ENCODE peak calls at places on chromosomes 7 and 10, in nine cellular contexts. O is CD8-positive, alpha-beta T cell; U is left lung; Q is left cardiac atrium; Y is activated CD4-positive, alpha-beta T cell treated with anti-CD3 and anti-CD28 coated beads, Interleukin-2, amount 50 U/mL, for 48 hours; S is AG10803; V is NCI-H526 treated with DMSO at 0.1 percent for 48 hours; M is retina; I is effector memory CD4-positive, alpha-beta T cell. Z is an unnamed sample.
A peak's percentile ranks its signal among the peaks of the same experiment; 100 is the strongest.

GRCh38 chr7:34104120-34104519 is 198.8 kb downstream of the BMPER start:
- DNase-seq in Y (no peak), U (no peak), S (no peak), V (no peak), I (no peak), Q (no peak), O (no peak), M (peak; percentile 20), Z (no peak)

GRCh38 chr7:142898377-142899235 is 13.1 kb upstream of the TRPV6 start:
- DNase-seq in Q (no peak), O (no peak), U (peak; percentile 48), M (no peak), Y (no peak), S (no peak), V (no peak), I (no peak), Z (no peak)

GRCh38 chr7:69260023-69260422 is 338.3 kb upstream of the AUTS2 start:
- DNase-seq in M (no peak), O (no peak), Q (no peak), Y (no peak), I (no peak), V (no peak), S (no peak), U (no peak), Z (no peak)

GRCh38 chr10:13629116-13629515 is 42.4 kb downstream of the PRPF18 start:
- DNase-seq in V (no peak), S (peak; percentile 22), I (no peak), O (no peak), Y (no peak), M (no peak), Q (no peak), U (no peak), Z (no peak)

GRCh38 chr10:88157981-88158465 is 294.6 kb downstream of the PTEN start:
- DNase-seq in V (no peak), O (no peak), Y (no peak), Q (no peak), I (no peak), M (no peak), U (no peak), S (peak; percentile 87), Z (no peak)

GRCh38 chr10:8923096-8923495 is 868.6 kb downstream of the GATA3 start:
- DNase-seq in U (no peak), O (no peak), Q (no peak), M (no peak), V (no peak), Y (no peak), S (no peak), I (no peak), Z (no peak)

GRCh38 chr7:157784114-157784835 is 447.5 kb downstream of the DNAJB6 start:
- DNase-seq in I (no peak), O (no peak), Q (no peak), U (no peak), S (no peak), Y (no peak), M (peak; percentile 32), V (no peak), Z (no peak)

GRCh38 chr10:34731885-34732701 is 83.0 kb downstream of the PARD3 start:
- DNase-seq in I (no peak), Y (no peak), O (no peak), V (no peak), M (no peak), S (peak; percentile 57), U (no peak), Q (no peak), Z (no peak)

Z was measured in T-helper 22 cell.